ENCODE peak calls at places on chromosomes 6 and 20, in six cellular contexts. One of them, this sample, is unnamed. For H3K4me1, the result is how much of the 10 kb centered on the place peaks cover.

GRCh38 chr6:105601541-105602174 is 198.8 kb upstream of the PREP start:
- DNase-seq in GM23338: no peak
- DNase-seq in sigmoid colon: peak
- DNase-seq in H1: no peak
- DNase-seq in lung: peak
- DNase-seq in NT2/D1: no peak
- DNase-seq in this sample: peak

GRCh38 chr20:43994486-43995100 is 79.9 kb downstream of the TOX2 start:
- DNase-seq in GM23338: no peak
- DNase-seq in sigmoid colon: no peak
- DNase-seq in H1: no peak
- DNase-seq in lung: no peak
- DNase-seq in NT2/D1: no peak
- DNase-seq in this sample: peak

GRCh38 chr6:129105035-129105434 is 222.1 kb downstream of the LAMA2 start:
- DNase-seq in GM23338: no peak
- DNase-seq in sigmoid colon: no peak
- DNase-seq in H1: no peak
- DNase-seq in lung: no peak
- DNase-seq in NT2/D1: no peak
- DNase-seq in this sample: no peak

GRCh38 chr6:152734630-152735029 is 16.0 kb upstream of the VIP start:
- DNase-seq in GM23338: no peak
- DNase-seq in sigmoid colon: no peak
- DNase-seq in H1: no peak
- DNase-seq in lung: no peak
- DNase-seq in NT2/D1: no peak
- DNase-seq in this sample: no peak

GRCh38 chr6:67615796-67616195 is 1019.3 kb upstream of the ADGRB3 start:
- DNase-seq in GM23338: no peak
- DNase-seq in sigmoid colon: no peak
- DNase-seq in H1: no peak
- DNase-seq in lung: no peak
- DNase-seq in NT2/D1: no peak
- DNase-seq in this sample: no peak

GRCh38 chr6:157442296-157442695 is 61.3 kb downstream of the ZDHHC14 start:
- DNase-seq in GM23338: no peak
- DNase-seq in sigmoid colon: no peak
- DNase-seq in H1: no peak
- DNase-seq in lung: no peak
- DNase-seq in NT2/D1: no peak
- DNase-seq in this sample: no peak

GRCh38 chr6:36946526-36946925 is 8.0 kb upstream of the PI16 start:
- DNase-seq in GM23338: no peak
- DNase-seq in sigmoid colon: no peak
- DNase-seq in H1: no peak
- DNase-seq in lung: no peak
- DNase-seq in NT2/D1: no peak
- DNase-seq in this sample: peak

GRCh38 chr6:54619102-54619501 is 227.5 kb upstream of the FAM83B start:
- DNase-seq in GM23338: no peak
- DNase-seq in sigmoid colon: no peak
- DNase-seq in H1: no peak
- DNase-seq in lung: no peak
- DNase-seq in NT2/D1: no peak
- DNase-seq in this sample: no peak

GRCh38 chr20:21433329-21433890 is 36.1 kb upstream of the NKX2-4 start:
- DNase-seq in GM23338: no peak
- DNase-seq in sigmoid colon: no peak
- DNase-seq in H1: no peak
- DNase-seq in lung: no peak
- DNase-seq in NT2/D1: no peak
- DNase-seq in this sample: no peak

GRCh38 chr6:146785001-146785585 is 186.3 kb downstream of the ADGB start:
- DNase-seq in GM23338: peak
- DNase-seq in sigmoid colon: no peak
- DNase-seq in H1: no peak
- DNase-seq in lung: no peak
- DNase-seq in NT2/D1: peak
- DNase-seq in this sample: no peak

GRCh38 chr6:79180082-79180481 is 54.4 kb downstream of the HMGN3 start:
- DNase-seq in GM23338: no peak
- DNase-seq in sigmoid colon: no peak
- DNase-seq in H1: no peak
- DNase-seq in lung: no peak
- DNase-seq in NT2/D1: no peak
- DNase-seq in this sample: no peak

GRCh38 chr6:52976591-52977035 is 18.5 kb downstream of the GSTA4 start:
- DNase-seq in GM23338: no peak
- DNase-seq in sigmoid colon: no peak
- DNase-seq in H1: no peak
- DNase-seq in lung: no peak
- DNase-seq in NT2/D1: no peak
- DNase-seq in this sample: peak

GRCh38 chr6:159989882-159990480 is 21.1 kb downstream of the IGF2R start:
- DNase-seq in GM23338: no peak
- DNase-seq in sigmoid colon: no peak
- DNase-seq in H1: no peak
- DNase-seq in lung: no peak
- DNase-seq in NT2/D1: no peak
- DNase-seq in this sample: no peak

GRCh38 chr6:152863618-152864326 is 113.2 kb downstream of the VIP start:
- DNase-seq in GM23338: peak
- DNase-seq in sigmoid colon: no peak
- DNase-seq in H1: no peak
- DNase-seq in lung: peak
- DNase-seq in NT2/D1: peak
- DNase-seq in this sample: peak

GRCh38 chr6:1423578-1423977 is 34.2 kb downstream of the FOXF2 start:
- DNase-seq in GM23338: no peak
- DNase-seq in sigmoid colon: no peak
- DNase-seq in H1: no peak
- DNase-seq in lung: no peak
- DNase-seq in NT2/D1: no peak
- DNase-seq in this sample: no peak

GRCh38 chr6:163352966-163353365 is 61.6 kb upstream of the QKI start:
- DNase-seq in GM23338: no peak
- DNase-seq in sigmoid colon: no peak
- DNase-seq in H1: no peak
- DNase-seq in lung: no peak
- DNase-seq in NT2/D1: no peak
- DNase-seq in this sample: no peak

GRCh38 chr6:46736913-46737312 is 1.7 kb upstream of the PLA2G7 start:
- DNase-seq in GM23338: no peak
- DNase-seq in sigmoid colon: no peak
- DNase-seq in H1: no peak
- DNase-seq in lung: no peak
- DNase-seq in NT2/D1: no peak
- DNase-seq in this sample: no peak

GRCh38 chr20:23049933-23050838 is 714 bp upstream of the THBD start:
- DNase-seq in GM23338: peak
- DNase-seq in sigmoid colon: peak
- DNase-seq in H1: no peak
- DNase-seq in lung: peak
- DNase-seq in NT2/D1: no peak
- DNase-seq in this sample: peak

GRCh38 chr6:87979737-87980136 is 67.9 kb upstream of the SPACA1 start:
- DNase-seq in GM23338: no peak
- DNase-seq in sigmoid colon: no peak
- DNase-seq in H1: no peak
- DNase-seq in lung: no peak
- DNase-seq in NT2/D1: no peak
- DNase-seq in this sample: no peak
- H3K4me1 ChIP-seq in GM23338: under half
- H3K4me1 ChIP-seq in sigmoid colon: under half
- H3K4me1 ChIP-seq in H1: under half
- H3K4me1 ChIP-seq in lung: under half
- H3K4me1 ChIP-seq in NT2/D1: under half
- H3K4me1 ChIP-seq in this sample: under half

GRCh38 chr6:154738561-154738961 is 5.3 kb downstream of the SCAF8 start:
- DNase-seq in GM23338: peak
- DNase-seq in sigmoid colon: no peak
- DNase-seq in H1: no peak
- DNase-seq in lung: no peak
- DNase-seq in NT2/D1: no peak
- DNase-seq in this sample: no peak
- H3K4me1 ChIP-seq in GM23338: under half
- H3K4me1 ChIP-seq in sigmoid colon: half or more
- H3K4me1 ChIP-seq in H1: under half
- H3K4me1 ChIP-seq in lung: under half
- H3K4me1 ChIP-seq in NT2/D1: under half
- H3K4me1 ChIP-seq in this sample: under half

DNA sequence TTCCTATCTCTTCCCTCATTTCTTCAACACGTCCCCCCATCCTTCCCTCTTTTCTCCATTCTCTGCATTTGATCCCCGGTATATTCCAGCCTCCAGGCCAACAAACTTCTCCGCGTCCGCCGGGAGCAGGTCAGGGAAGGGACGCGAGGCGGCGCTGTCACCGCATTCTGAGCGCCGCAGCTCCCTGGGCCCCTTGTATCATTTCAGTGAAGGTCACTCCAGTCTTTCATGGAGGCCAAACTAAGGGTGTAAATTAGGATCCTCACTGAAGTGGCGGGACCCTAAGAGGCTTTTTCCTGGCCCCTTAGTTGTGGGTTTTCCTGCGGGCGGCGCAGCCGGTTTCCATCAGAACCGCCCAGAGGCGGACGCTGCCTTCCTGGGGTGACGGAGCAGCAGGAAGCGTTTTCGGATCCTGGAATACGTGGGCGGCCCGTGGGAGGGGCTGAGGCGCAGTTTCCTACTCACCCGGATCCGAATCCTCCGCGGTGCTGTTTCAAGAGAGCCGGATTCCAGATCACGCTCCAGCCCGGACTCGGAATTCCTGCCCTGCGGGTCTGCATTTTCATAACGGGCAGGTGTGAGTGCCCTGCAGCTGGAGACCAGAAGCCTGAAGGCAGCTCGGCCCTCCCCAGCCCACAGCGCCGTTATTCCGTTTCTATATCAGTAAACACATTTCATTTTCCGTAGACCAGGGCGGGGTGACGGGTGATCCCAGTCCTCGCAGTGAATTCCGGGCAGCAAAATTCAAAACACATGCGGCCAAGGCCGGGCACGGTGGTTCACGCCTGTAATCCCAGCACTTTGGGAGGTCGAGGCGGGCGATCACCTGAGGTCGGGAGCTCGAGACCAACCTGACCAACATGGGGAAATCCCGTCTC is 3.6 kb upstream of the MICA start:
- DNase-seq in GM23338: peak
- DNase-seq in sigmoid colon: peak
- DNase-seq in H1: no peak
- DNase-seq in lung: peak
- DNase-seq in NT2/D1: peak
- DNase-seq in this sample: peak
- H3K4me1 ChIP-seq in GM23338: under half
- H3K4me1 ChIP-seq in sigmoid colon: under half
- H3K4me1 ChIP-seq in H1: under half
- H3K4me1 ChIP-seq in lung: under half
- H3K4me1 ChIP-seq in NT2/D1: under half
- H3K4me1 ChIP-seq in this sample: under half

GRCh38 chr20:50924261-50924660 is 7.0 kb downstream of the ADNP start:
- DNase-seq in GM23338: no peak
- DNase-seq in sigmoid colon: no peak
- DNase-seq in H1: no peak
- DNase-seq in lung: no peak
- DNase-seq in NT2/D1: no peak
- DNase-seq in this sample: no peak
- H3K4me1 ChIP-seq in GM23338: half or more
- H3K4me1 ChIP-seq in sigmoid colon: half or more
- H3K4me1 ChIP-seq in H1: under half
- H3K4me1 ChIP-seq in lung: under half
- H3K4me1 ChIP-seq in NT2/D1: under half
- H3K4me1 ChIP-seq in this sample: half or more

DNA sequence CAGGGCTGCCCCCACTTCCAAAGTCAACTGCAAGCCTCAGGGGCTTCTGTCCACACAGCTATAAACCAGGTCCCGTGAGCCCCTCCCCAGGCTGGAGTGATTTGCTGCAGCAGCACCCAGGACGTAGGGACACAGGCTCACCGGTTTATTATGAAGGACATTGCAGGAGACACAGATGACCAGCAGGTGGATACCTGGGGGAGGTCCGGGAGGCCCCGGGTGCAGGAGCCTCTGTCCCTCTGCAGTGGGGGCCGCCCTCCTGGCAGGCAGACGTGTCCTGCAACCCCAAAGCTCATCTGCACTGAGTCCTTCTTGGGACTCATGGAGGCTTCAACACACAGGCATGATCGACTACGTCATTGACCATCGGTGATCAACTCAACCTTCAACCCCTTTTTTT is 14.5 kb upstream of the NTSR1 start:
- DNase-seq in GM23338: no peak
- DNase-seq in sigmoid colon: no peak
- DNase-seq in H1: no peak
- DNase-seq in lung: no peak
- DNase-seq in NT2/D1: no peak
- DNase-seq in this sample: no peak
- H3K4me1 ChIP-seq in GM23338: under half
- H3K4me1 ChIP-seq in sigmoid colon: under half
- H3K4me1 ChIP-seq in H1: under half
- H3K4me1 ChIP-seq in lung: under half
- H3K4me1 ChIP-seq in NT2/D1: under half
- H3K4me1 ChIP-seq in this sample: under half

DNA sequence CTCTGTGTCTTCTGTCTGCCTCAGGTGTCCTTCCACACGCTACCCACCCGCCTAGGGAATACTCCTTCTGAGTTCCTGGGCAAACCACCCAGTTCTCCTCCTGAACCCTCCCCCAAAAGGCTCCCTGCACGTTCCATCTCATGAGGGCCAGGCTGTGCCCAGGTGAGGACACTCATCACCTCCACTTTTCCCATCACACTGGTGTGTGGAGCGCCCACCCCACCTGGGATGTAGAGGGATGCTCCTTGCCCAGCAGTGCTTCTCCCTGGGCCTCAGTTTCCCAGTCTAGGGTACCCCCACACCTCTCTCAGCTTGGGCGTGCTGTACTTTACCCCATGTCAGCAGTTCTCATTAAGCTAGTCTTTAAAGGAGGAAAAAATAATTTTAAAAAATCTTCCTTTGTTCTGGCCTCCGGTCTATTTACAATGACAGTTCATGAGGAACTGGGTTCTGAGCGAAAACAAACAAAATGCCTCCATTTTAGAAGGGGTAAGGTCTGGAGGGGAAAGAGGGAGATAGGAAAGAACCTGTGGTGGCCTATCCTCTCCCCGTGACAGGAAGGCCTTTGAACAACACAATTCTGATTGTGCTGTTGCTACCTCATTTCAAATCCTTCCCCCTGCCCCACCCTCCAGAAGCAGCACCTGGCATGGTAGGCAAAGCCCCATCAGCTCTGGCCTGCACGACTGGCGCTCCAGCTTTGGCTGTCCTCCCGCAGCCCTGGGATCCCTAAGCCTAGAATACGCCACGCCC is 1.7 kb upstream of the C20orf203 start:
- DNase-seq in GM23338: peak
- DNase-seq in sigmoid colon: no peak
- DNase-seq in H1: no peak
- DNase-seq in lung: no peak
- DNase-seq in NT2/D1: no peak
- DNase-seq in this sample: no peak
- H3K4me1 ChIP-seq in GM23338: under half
- H3K4me1 ChIP-seq in sigmoid colon: under half
- H3K4me1 ChIP-seq in H1: under half
- H3K4me1 ChIP-seq in lung: under half
- H3K4me1 ChIP-seq in NT2/D1: under half
- H3K4me1 ChIP-seq in this sample: under half